ENCODE peak calls at places on chromosomes 12 and 14, in five cellular contexts. I is nephron progenitor cell, T is A549, J is GM13976, M is choroid plexus epithelial cell. P is an unnamed sample.

GRCh38 chr12:54352891-54353874 is 11.1 kb downstream of the GPR84 start:
- DNase-seq in M (peak), T (no peak), I (peak), J (no peak), P (no peak)

GRCh38 chr14:56057071-56057865 is 60.9 kb upstream of the PELI2 start:
- DNase-seq in J (no peak), T (no peak), M (no peak), I (no peak), P (no peak)

GRCh38 chr12:82793882-82794281 is 107.2 kb downstream of the TMTC2 start:
- DNase-seq in J (no peak), I (peak), M (no peak), T (no peak), P (no peak)

GRCh38 chr12:46359667-46360280 is 12.8 kb downstream of the SLC38A2 start:
- DNase-seq in T (no peak), M (peak), I (no peak), J (no peak), P (no peak)

GRCh38 chr12:132057691-132058090 is 86.4 kb downstream of the DDX51 start:
- DNase-seq in T (no peak), M (no peak), I (no peak), J (no peak), P (no peak)

GRCh38 chr14:23514009-23514962 is 37.3 kb downstream of the ZFHX2 start:
- DNase-seq in J (no peak), T (no peak), I (no peak), M (no peak), P (no peak)

GRCh38 chr12:116601524-116601923 is 42.3 kb downstream of the MAP1LC3B2 start:
- DNase-seq in I (no peak), J (no peak), M (peak), T (no peak), P (no peak)

GRCh38 chr12:21773263-21773741 is 1.2 kb downstream of the KCNJ8 start:
- DNase-seq in J (no peak), I (peak), T (peak), M (peak), P (no peak)

GRCh38 chr12:122449317-122449716 is 26.8 kb upstream of the CLIP1 start:
- DNase-seq in M (peak), T (peak), I (no peak), J (no peak), P (no peak)

DNA sequence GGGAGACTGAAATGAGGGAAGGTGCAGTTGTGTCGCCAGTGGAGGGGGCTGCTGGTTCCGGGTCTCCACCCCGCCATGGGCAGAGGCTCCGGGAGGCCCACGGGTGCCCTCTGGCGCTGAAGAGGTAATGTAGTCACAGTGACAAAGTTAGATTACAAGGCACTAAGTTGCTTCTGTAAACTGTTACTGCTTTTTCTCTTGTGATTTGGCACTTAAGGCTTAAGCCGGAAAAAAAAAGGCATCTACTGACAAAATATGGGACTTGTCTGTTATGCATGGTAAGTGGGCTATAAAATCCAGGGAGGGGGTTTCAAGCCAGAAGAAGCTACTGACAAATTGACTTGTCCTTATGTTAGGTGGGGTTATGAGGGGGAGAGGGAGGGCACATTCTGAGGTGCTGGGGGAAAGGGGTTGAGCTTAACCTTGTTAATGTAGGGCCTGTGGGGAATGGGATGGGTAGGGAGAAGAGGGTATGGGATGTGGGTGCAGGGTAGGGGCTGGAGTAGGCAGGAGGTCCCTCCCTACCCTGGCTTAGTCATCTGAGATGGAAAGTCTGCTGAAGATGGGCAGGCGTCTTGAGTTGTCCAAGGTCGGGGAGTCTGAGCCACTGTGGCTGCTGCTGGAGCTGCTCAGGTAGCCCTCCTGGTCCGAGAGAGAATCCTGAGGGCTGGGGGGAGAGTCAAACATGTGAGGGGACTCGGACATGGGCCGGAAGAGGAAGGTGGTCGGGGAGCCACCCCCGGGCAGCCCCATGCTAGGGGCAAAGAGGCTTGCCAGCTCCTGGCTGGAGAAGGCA is 3.7 kb downstream of the ZFP36L1 start:
- DNase-seq in M (peak), I (peak), T (peak), J (peak), P (peak)
- TF ChIP-seq CTCF in M (peak), I (peak), T (peak), J (peak), P (peak)

DNA sequence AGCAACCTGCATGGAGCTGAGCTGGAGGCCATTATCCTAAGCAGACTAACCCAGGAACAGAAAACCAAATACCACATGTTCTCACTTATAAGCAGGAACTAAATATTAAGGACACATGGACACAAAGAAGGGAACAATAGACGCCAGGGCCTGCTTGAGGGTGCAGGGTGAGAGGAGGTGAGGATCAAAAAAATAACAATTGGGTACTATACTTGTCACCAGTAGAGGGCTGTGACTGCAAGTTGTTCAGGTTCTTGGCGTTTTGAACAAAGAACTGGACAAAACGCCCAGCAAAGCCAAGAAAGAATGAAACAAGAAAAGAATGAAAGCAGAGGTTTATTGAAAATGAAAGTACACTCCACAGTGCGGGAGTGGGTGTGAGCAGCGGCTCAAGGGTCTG is 208.5 kb upstream of the NEDD1 start:
- DNase-seq in I (no peak), M (peak), J (no peak), T (peak), P (peak)
- TF ChIP-seq CTCF in I (no peak), M (peak), J (no peak), T (peak), P (peak)

GRCh38 chr12:24109381-24110039 is 160.0 kb upstream of the SOX5 start:
- DNase-seq in T (peak), M (peak), I (no peak), J (peak), P (peak)
- TF ChIP-seq CTCF in T (no peak), M (peak), I (peak), J (peak), P (peak)

GRCh38 chr12:31597066-31597465 is 6.1 kb upstream of the DENND5B start:
- DNase-seq in T (no peak), J (no peak), M (no peak), I (no peak), P (no peak)

GRCh38 chr12:31599053-31599452 is 8.1 kb upstream of the DENND5B start:
- DNase-seq in M (no peak), J (no peak), T (no peak), I (no peak), P (peak)

GRCh38 chr12:31603546-31604009 is 12.6 kb upstream of the DENND5B start:
- DNase-seq in M (no peak), T (no peak), I (no peak), J (no peak), P (peak)

GRCh38 chr12:31600764-31601163 is 9.8 kb upstream of the DENND5B start:
- DNase-seq in J (no peak), M (no peak), I (no peak), T (no peak), P (no peak)

DNA sequence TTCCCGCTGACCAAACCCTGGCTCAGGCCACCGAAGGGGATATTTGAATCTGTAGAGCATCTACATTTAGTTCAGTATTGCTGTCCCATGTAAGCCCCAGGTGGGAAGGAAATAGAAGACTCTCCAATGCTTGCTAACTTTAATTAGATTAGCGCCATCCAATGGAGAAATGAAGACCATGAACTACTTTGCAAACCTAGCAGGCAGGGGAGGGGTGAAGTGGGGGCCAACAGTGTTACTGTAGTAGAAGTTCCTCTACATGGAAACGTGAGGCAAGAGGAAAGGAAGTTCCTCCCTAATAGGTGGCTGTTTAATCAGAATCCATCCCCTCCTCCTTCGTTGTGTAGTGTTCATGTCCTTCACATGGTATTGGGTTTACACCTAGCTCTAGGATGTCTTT is 9.3 kb upstream of the DENND5B start:
- DNase-seq in M (no peak), T (peak), I (no peak), J (no peak), P (peak)
- TF ChIP-seq CTCF in M (no peak), T (no peak), I (no peak), J (no peak), P (peak)

P was measured in GM12865.